ENCODE peak calls at places on chromosomes 6 and 20, in four cellular contexts. H, B, Z and K are unnamed samples.

GRCh38 chr20:57620274-57620990 is at the start of gene ZBP1:
- DNase-seq in B (no peak), H (no peak), Z (no peak), K (no peak)

GRCh38 chr20:38143238-38143645 is 21.8 kb downstream of the TGM2 start:
- DNase-seq in Z (no peak), H (no peak), B (no peak), K (no peak)

GRCh38 chr6:162922816-162923215 is 195.0 kb downstream of the PACRG start:
- DNase-seq in H (no peak), B (no peak), Z (no peak), K (no peak)

GRCh38 chr6:31896856-31897611 is 464 bp downstream of the EHMT2 start:
- DNase-seq in Z (no peak), B (no peak), H (no peak), K (no peak)

GRCh38 chr6:20313960-20314530 is 87.6 kb upstream of the E2F3 start:
- DNase-seq in H (no peak), B (no peak), Z (no peak), K (no peak)

GRCh38 chr20:35603695-35604443 is 11.8 kb upstream of the SPAG4 start:
- DNase-seq in H (no peak), B (no peak), Z (peak; percentile 48), K (no peak)

GRCh38 chr6:15876406-15876805 is 213.6 kb upstream of the DTNBP1 start:
- DNase-seq in Z (peak; percentile 39), B (peak; percentile 54), H (peak; percentile 14), K (no peak)

GRCh38 chr20:38649275-38649891 is 47.8 kb downstream of the ARHGAP40 start:
- DNase-seq in H (peak; percentile 48), Z (no peak), B (peak; percentile 17), K (no peak)

GRCh38 chr20:33851842-33852466 is 40.8 kb downstream of the CHMP4B start:
- DNase-seq in H (no peak), Z (no peak), B (no peak), K (no peak)

GRCh38 chr6:163782436-163783003 is 368.0 kb downstream of the QKI start:
- DNase-seq in Z (no peak), B (no peak), H (no peak), K (no peak)

GRCh38 chr6:137777299-137778075 is 89.6 kb upstream of the TNFAIP3 start:
- DNase-seq in H (peak; percentile 71), B (no peak), Z (no peak), K (no peak)

GRCh38 chr6:89111933-89112332 is 5.9 kb downstream of the SRSF12 start:
- DNase-seq in H (no peak), Z (no peak), B (no peak), K (no peak)

GRCh38 chr6:75221107-75221506 is 15.3 kb upstream of the COL12A1 start:
- DNase-seq in Z (no peak), B (no peak), H (no peak), K (no peak)

GRCh38 chr20:63694596-63695418 is 1.6 kb upstream of the TNFRSF6B start:
- DNase-seq in B (no peak), Z (no peak), H (no peak), K (no peak)

GRCh38 chr6:33147807-33148666 is 44.2 kb downstream of the COL11A2 start:
- DNase-seq in H (peak; percentile 74), B (peak; percentile 18), Z (no peak), K (no peak)

GRCh38 chr20:21623074-21623780 is 82.2 kb upstream of the PAX1 start:
- DNase-seq in H (no peak), B (no peak), Z (no peak), K (no peak)

GRCh38 chr6:38773338-38773737 is 58.2 kb downstream of the DNAH8 start:
- DNase-seq in H (peak; percentile 18), B (no peak), Z (no peak), K (no peak)

GRCh38 chr6:106444777-106445507 is 84.4 kb downstream of the CRYBG1 start:
- DNase-seq in Z (peak; percentile 48), B (peak; percentile 47), H (peak; percentile 76), K (no peak)

GRCh38 chr6:40996591-40997247 is 42.3 kb downstream of the UNC5CL start:
- DNase-seq in B (no peak), Z (no peak), H (peak; percentile 2), K (no peak)

GRCh38 chr6:131923356-131923755 is 27.8 kb downstream of the CCN2 start:
- DNase-seq in Z (no peak), B (peak; percentile 37), H (peak; percentile 85), K (no peak)

GRCh38 chr6:31538805-31539400 is 2.9 kb downstream of the DDX39B start:
- DNase-seq in H (no peak), Z (no peak), B (no peak), K (no peak)

GRCh38 chr6:139979021-139979721 is 604.7 kb upstream of the CITED2 start:
- DNase-seq in H (no peak), Z (peak; percentile 89), B (no peak), K (no peak)

GRCh38 chr6:170449231-170449630 is 103.9 kb downstream of the PSMB1 start:
- DNase-seq in H (no peak), Z (no peak), B (no peak), K (no peak)

GRCh38 chr20:31968299-31969126 is 562 bp downstream of the XKR7 start:
- DNase-seq in Z (peak; percentile 10), H (peak; percentile 58), B (peak; percentile 48), K (no peak)

GRCh38 chr6:1297746-1298145 is 14.2 kb upstream of the FOXQ1 start:
- DNase-seq in H (no peak), Z (no peak), B (no peak), K (peak; percentile 26)

GRCh38 chr6:92945799-92946198 is 473.6 kb downstream of the EPHA7 start:
- DNase-seq in B (no peak), Z (peak; percentile 50), H (peak; percentile 1), K (no peak)

GRCh38 chr20:49676581-49677291 is 36.9 kb downstream of the B4GALT5 start:
- DNase-seq in B (peak; percentile 34), H (peak; percentile 66), Z (no peak), K (no peak)

DNA sequence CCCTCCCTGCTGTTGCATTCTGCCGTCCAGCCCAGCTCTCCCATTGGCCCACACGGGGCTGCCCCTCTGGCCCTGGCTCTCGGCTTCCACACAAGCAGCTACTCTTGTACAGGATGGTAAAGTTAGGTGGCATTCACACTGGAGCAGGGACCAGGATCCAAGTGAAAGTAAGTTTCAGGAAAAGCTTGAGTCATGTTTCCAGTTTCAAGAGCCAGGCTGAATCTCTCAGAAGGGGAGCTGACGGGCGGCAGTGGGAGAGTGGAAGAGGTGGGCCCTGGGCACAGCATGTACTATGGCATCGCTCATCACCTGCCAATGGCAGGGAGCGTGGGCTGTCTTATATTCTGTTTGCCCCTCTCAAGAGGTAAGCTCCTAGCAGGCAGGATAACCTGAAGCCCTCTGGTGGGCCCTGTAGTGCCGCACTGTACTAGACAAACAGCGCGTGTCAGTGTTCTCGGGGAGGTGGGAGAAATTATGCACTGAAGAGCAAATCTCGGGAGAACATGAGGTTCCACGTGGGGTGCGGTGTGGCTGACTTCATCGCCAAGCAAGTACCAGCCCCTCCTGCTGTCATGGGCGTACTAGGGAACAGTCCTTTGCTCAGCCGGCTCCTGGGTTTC is 241.5 kb downstream of the NRN1 start:
- DNase-seq in B (no peak), H (no peak), Z (no peak), K (no peak)
- H3K4me3 ChIP-seq in B (no peak overlapping the region), H (no peak overlapping the region), Z (no peak overlapping the region), K (no peak overlapping the region)

GRCh38 chr6:34276191-34276590 is 27.4 kb upstream of the SMIM29 start:
- DNase-seq in B (no peak), H (no peak), Z (no peak), K (no peak)

GRCh38 chr6:34274129-34274528 is 25.3 kb upstream of the SMIM29 start:
- DNase-seq in Z (no peak), H (no peak), B (no peak), K (no peak)

GRCh38 chr6:34273242-34273805 is 24.5 kb upstream of the SMIM29 start:
- DNase-seq in B (peak; percentile 32), H (peak; percentile 38), Z (no peak), K (no peak)

GRCh38 chr6:34275128-34275804 is 26.5 kb upstream of the SMIM29 start:
- DNase-seq in B (no peak), H (no peak), Z (no peak), K (no peak)

DNA sequence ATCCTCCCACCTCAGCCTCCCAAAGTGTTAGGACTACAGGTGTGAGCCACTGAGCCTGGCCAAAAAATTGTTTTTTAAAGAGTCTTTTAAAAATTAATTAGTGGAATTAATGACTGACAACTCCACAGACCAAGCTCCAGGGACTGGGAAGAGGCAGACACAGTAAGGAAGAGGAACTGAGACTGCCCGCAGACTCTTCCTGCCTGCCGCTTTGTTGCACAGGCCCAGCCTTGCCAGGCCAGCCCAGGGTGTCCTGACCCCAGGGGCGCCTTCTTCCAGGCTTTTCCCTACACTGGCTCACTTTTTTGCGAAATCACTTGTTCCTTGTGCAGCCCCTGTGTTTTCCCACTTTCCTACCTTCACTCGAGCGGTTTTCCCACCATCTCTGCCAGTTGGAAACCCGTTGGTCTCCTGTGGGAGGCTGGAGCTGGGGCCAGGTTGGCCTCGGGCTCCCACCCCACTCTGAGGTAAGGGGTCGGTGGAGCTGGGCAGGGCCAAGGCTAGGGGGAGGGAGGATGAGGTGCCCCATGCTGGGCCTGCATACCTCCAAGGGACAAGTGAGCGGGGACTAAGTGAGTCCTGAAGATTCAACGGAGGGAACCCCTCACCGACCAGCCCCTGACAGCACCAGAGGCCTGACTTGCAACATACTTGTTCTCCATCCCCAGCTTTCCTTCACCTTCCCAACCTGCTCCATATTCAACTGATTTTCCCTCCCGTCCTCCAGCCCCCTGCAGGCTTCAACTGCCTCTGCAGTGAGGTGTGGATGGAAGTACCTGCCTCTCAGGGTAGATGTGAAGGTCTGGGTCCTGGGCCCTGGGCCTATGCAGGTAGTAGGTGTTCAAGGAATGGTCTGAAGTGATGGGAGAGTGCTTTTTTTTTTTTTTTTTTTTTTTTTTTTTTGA is 23.5 kb upstream of the SMIM29 start:
- DNase-seq in H (no peak), B (no peak), Z (no peak), K (no peak)
- TF ChIP-seq CTCF in H (no peak), B (peak; percentile 37), Z (no peak), K (no peak)

GRCh38 chr6:27154696-27155095 is 92.8 kb upstream of the PRSS16 start:
- DNase-seq in B (no peak), Z (no peak), H (no peak), K (no peak)
- H3K4me3 ChIP-seq in B (no peak overlapping the region), Z (no peak overlapping the region), H (no peak overlapping the region), K (no peak overlapping the region)

GRCh38 chr6:122947355-122947754 is 48.7 kb upstream of the CLVS2 start:
- DNase-seq in B (peak; percentile 1), H (peak; percentile 61), Z (no peak), K (no peak)
- TF ChIP-seq CTCF in B (peak; percentile 71), H (peak; percentile 76), Z (peak; percentile 61), K (no peak)

DNA sequence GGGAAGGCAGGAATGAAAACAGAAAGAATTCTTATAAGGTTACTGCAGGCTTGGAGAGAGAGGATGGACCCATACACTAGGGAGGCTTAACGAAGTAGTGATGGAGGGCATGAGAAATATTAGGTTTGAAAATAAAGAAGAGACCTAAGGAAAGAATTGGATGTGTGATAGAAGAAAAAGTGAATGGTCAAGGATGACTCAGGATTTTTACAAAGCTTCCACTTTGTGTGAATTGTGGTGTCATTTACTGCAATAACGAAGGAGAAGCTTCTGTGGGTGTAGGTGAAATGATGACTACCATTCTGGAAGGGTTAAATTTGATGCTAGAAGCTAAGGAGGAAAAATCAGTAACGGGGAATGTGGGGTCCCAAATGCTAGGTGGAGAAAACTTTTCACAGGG is 191.2 kb downstream of the UTRN start:
- DNase-seq in H (no peak), B (no peak), Z (no peak), K (no peak)
- H3K4me3 ChIP-seq in H (no peak overlapping the region), B (no peak overlapping the region), Z (no peak overlapping the region), K (no peak overlapping the region)